ENCODE peak calls at places on chromosome 20, in nine cellular contexts. Q is GM12878; O is psoas muscle; C is tibial nerve; I is IMR-90; H is CD8-positive, alpha-beta T cell; D is OCI-LY7; U is right atrium auricular region; X is lower lobe of right lung. V is an unnamed sample.

GRCh38 chr20:57578476-57579165 is 17.7 kb downstream of the PCK1 start:
- DNase-seq in Q (no peak), O (no peak), C (no peak), I (no peak), H (no peak), D (no peak), U (no peak), X (no peak), V (no peak)

GRCh38 chr20:45878076-45878731 is 2.8 kb upstream of the ZSWIM1 start:
- DNase-seq in Q (no peak), O (no peak), C (no peak), I (no peak), H (no peak), D (no peak), U (no peak), X (no peak), V (no peak)

GRCh38 chr20:57080796-57081195 is 185.6 kb downstream of the BMP7 start:
- DNase-seq in Q (no peak), O (no peak), C (no peak), I (no peak), H (no peak), D (no peak), U (no peak), X (no peak), V (no peak)

GRCh38 chr20:61683721-61684120 is 382.0 kb downstream of the TAF4 start:
- DNase-seq in Q (no peak), O (no peak), C (no peak), I (no peak), H (no peak), D (no peak), U (no peak), X (no peak), V (no peak)

GRCh38 chr20:50372770-50373088 is 137.5 kb upstream of the PTPN1 start:
- DNase-seq in Q (no peak), O (no peak), C (no peak), I (peak; percentile 22), H (no peak), D (no peak), U (no peak), X (no peak), V (no peak)

GRCh38 chr20:35171753-35172433 is at the start of gene PROCR:
- DNase-seq in Q (no peak), O (peak; percentile 88), C (peak; percentile 74), I (peak; percentile 90), H (peak; percentile 22), D (no peak), U (peak; percentile 90), X (peak; percentile 82), V (peak; percentile 87)

GRCh38 chr20:34515484-34516037 is 661 bp upstream of the DYNLRB1 start:
- DNase-seq in Q (peak; percentile 56), O (peak; percentile 63), C (no peak), I (peak; percentile 47), H (peak; percentile 74), D (peak; percentile 85), U (no peak), X (peak; percentile 82), V (no peak)

GRCh38 chr20:63590218-63591146 is 16.4 kb upstream of the HELZ2 start:
- DNase-seq in Q (no peak), O (no peak), C (no peak), I (no peak), H (no peak), D (no peak), U (no peak), X (peak; percentile 43), V (no peak)

GRCh38 chr20:43963872-43964791 is 49.5 kb downstream of the TOX2 start:
- DNase-seq in Q (no peak), O (peak; percentile 69), C (no peak), I (peak; percentile 49), H (no peak), D (no peak), U (peak; percentile 61), X (no peak), V (no peak)

GRCh38 chr20:52016022-52016421 is 175.6 kb downstream of the ZFP64 start:
- DNase-seq in Q (no peak), O (no peak), C (no peak), I (no peak), H (no peak), D (no peak), U (no peak), X (no peak), V (no peak)

GRCh38 chr20:8853805-8854338 is 215.0 kb upstream of the PLCB4 start:
- DNase-seq in Q (peak; percentile 5), O (no peak), C (no peak), I (peak; percentile 84), H (no peak), D (peak; percentile 49), U (no peak), X (no peak), V (no peak)

GRCh38 chr20:46970937-46971630 is 76.4 kb downstream of the EYA2 start:
- DNase-seq in Q (no peak), O (no peak), C (no peak), I (peak; percentile 97), H (no peak), D (peak; percentile 72), U (no peak), X (no peak), V (no peak)

GRCh38 chr20:50409495-50409894 is 100.7 kb upstream of the PTPN1 start:
- DNase-seq in Q (no peak), O (no peak), C (peak; percentile 51), I (no peak), H (no peak), D (no peak), U (no peak), X (no peak), V (no peak)

GRCh38 chr20:17430515-17430914 is 100.7 kb downstream of the BFSP1 start:
- DNase-seq in Q (no peak), O (no peak), C (no peak), I (no peak), H (no peak), D (no peak), U (no peak), X (no peak), V (no peak)

GRCh38 chr20:19699132-19699971 is 58.7 kb upstream of the RIN2 start:
- DNase-seq in Q (no peak), O (no peak), C (no peak), I (peak; percentile 87), H (no peak), D (no peak), U (no peak), X (no peak), V (no peak)

GRCh38 chr20:884983-885952 is 30.9 kb downstream of the ANGPT4 start:
- DNase-seq in Q (no peak), O (peak; percentile 65), C (peak; percentile 39), I (peak; percentile 26), H (no peak), D (no peak), U (peak; percentile 77), X (no peak), V (peak; percentile 82)
- TF ChIP-seq CTCF in Q (peak; percentile 3), O (no peak), C (peak; percentile 27), I (no peak), H (no peak), D (no peak), U (peak; percentile 38), X (no peak), V (peak; percentile 33)

DNA sequence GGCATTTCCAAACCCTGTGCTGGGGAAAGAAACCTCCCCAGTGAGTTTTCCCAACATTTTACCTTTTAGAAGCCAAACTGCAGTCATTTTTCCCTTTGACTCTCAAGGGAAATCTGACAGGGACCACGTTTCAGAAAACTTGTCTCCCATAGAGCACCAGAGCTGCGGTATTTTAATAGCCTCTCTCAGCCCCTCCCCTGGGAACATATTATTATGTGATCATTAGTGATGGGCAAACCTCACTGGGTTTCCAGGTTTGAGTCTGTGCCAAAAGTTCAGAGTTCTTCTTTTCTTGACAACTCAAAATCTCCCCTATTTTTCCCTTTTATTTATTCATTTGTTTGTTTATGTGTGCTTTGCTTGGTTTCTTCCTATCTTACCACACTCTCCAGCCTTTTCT is 36.6 kb upstream of the BMP2 start:
- DNase-seq in Q (no peak), O (no peak), C (no peak), I (no peak), H (no peak), D (no peak), U (no peak), X (no peak), V (no peak)
- H3K27ac ChIP-seq in Q (no peak overlapping the region), O (no peak overlapping the region), C (no peak overlapping the region), I (no peak overlapping the region), H (no peak overlapping the region), D (no peak overlapping the region), U (no peak overlapping the region), X (no peak overlapping the region), V (no peak overlapping the region)

DNA sequence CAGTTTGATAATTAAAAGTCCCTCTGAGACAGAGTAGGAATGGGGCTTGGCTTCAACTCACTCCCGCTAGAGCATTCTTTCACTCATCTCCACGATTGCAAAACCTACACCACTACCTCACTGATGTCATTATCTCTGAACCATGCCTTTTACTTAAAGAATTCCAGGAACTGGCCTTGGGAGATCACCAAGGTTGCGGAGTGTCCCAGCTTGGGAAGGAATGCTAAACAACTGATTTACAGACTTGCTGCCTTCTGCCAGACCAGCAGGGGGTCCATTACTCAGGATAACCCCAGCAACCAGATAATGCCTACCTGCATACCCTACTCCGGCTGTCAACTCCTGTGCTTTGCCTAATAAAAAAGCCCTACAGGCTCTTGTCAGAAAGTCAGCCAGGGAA is 102.2 kb upstream of the RALGAPA2 start:
- DNase-seq in Q (no peak), O (no peak), C (no peak), I (no peak), H (no peak), D (no peak), U (no peak), X (no peak), V (no peak)
- H3K4me3 ChIP-seq in Q (no peak overlapping the region), O (no peak overlapping the region), C (no peak overlapping the region), I (no peak overlapping the region), H (no peak overlapping the region), D (no peak overlapping the region), U (no peak overlapping the region), X (no peak overlapping the region), V (no peak overlapping the region)

GRCh38 chr20:40441771-40442170 is 247.3 kb downstream of the MAFB start:
- DNase-seq in Q (no peak), O (no peak), C (no peak), I (no peak), H (no peak), D (no peak), U (no peak), X (no peak), V (no peak)

GRCh38 chr20:40438161-40438835 is 250.7 kb downstream of the MAFB start:
- DNase-seq in Q (no peak), O (no peak), C (no peak), I (no peak), H (no peak), D (no peak), U (no peak), X (no peak), V (no peak)

GRCh38 chr20:40443731-40444130 is 245.3 kb downstream of the MAFB start:
- DNase-seq in Q (no peak), O (no peak), C (no peak), I (no peak), H (no peak), D (no peak), U (no peak), X (no peak), V (no peak)

GRCh38 chr20:40446868-40447267 is 242.2 kb downstream of the MAFB start:
- DNase-seq in Q (no peak), O (no peak), C (no peak), I (no peak), H (no peak), D (no peak), U (no peak), X (no peak), V (no peak)

GRCh38 chr20:40442181-40442963 is 246.7 kb downstream of the MAFB start:
- DNase-seq in Q (no peak), O (no peak), C (no peak), I (no peak), H (no peak), D (no peak), U (no peak), X (no peak), V (no peak)
- TF ChIP-seq CTCF in Q (no peak), O (no peak), C (no peak), I (no peak), H (no peak), D (no peak), U (peak; percentile 16), X (peak; percentile 13), V (no peak)